ENCODE peak calls at places on chromosomes 2 and 18, in five cellular contexts. One of them, this sample, is unnamed.

GRCh38 chr2:212227755-212228154 is 310.8 kb downstream of the ERBB4 start:
- DNase-seq in HCT116: peak; percentile 52
- DNase-seq in AG10803: peak; percentile 64
- DNase-seq in BJ: peak; percentile 3
- DNase-seq in upper lobe of left lung: peak; percentile 56
- DNase-seq in this sample: peak; percentile 95

GRCh38 chr2:230816735-230817134 is 48.0 kb upstream of the ITM2C start:
- DNase-seq in AG10803: no peak
- DNase-seq in upper lobe of left lung: no peak
- DNase-seq in HCT116: no peak
- DNase-seq in BJ: no peak
- DNase-seq in this sample: no peak

GRCh38 chr18:57881818-57882413 is 78.8 kb upstream of the ATP8B1 start:
- DNase-seq in upper lobe of left lung: peak; percentile 65
- DNase-seq in AG10803: peak; percentile 83
- DNase-seq in HCT116: peak; percentile 62
- DNase-seq in BJ: peak; percentile 33
- DNase-seq in this sample: peak; percentile 85

GRCh38 chr2:218074031-218074430 is 5.0 kb downstream of the RUFY4 start:
- DNase-seq in upper lobe of left lung: peak; percentile 65
- DNase-seq in AG10803: no peak
- DNase-seq in HCT116: peak; percentile 7
- DNase-seq in BJ: no peak
- DNase-seq in this sample: peak; percentile 10

GRCh38 chr2:195984951-195985726 is 83.5 kb downstream of the DNAH7 start:
- DNase-seq in upper lobe of left lung: no peak
- DNase-seq in AG10803: no peak
- DNase-seq in HCT116: no peak
- DNase-seq in BJ: no peak
- DNase-seq in this sample: no peak

GRCh38 chr18:47882641-47883040 is 47.8 kb downstream of the SMAD2 start:
- DNase-seq in AG10803: peak; percentile 25
- DNase-seq in upper lobe of left lung: no peak
- DNase-seq in BJ: no peak
- DNase-seq in HCT116: no peak
- DNase-seq in this sample: peak; percentile 7

GRCh38 chr2:231497651-231498050 is 32.6 kb downstream of the NMUR1 start:
- DNase-seq in HCT116: no peak
- DNase-seq in BJ: no peak
- DNase-seq in upper lobe of left lung: no peak
- DNase-seq in AG10803: no peak
- DNase-seq in this sample: no peak

GRCh38 chr18:48161911-48162698 is 231.6 kb upstream of the SMAD2 start:
- DNase-seq in upper lobe of left lung: peak; percentile 40
- DNase-seq in AG10803: no peak
- DNase-seq in HCT116: no peak
- DNase-seq in BJ: no peak
- DNase-seq in this sample: no peak

GRCh38 chr18:13262839-13263691 is 44.5 kb downstream of the LDLRAD4 start:
- DNase-seq in upper lobe of left lung: no peak
- DNase-seq in BJ: no peak
- DNase-seq in HCT116: no peak
- DNase-seq in AG10803: no peak
- DNase-seq in this sample: no peak

GRCh38 chr2:70043252-70043875 is 43.9 kb upstream of the PCBP1 start:
- DNase-seq in AG10803: no peak
- DNase-seq in HCT116: no peak
- DNase-seq in upper lobe of left lung: peak; percentile 79
- DNase-seq in BJ: no peak
- DNase-seq in this sample: no peak

GRCh38 chr2:167127135-167127534 is 238.9 kb downstream of the XIRP2 start:
- DNase-seq in upper lobe of left lung: no peak
- DNase-seq in HCT116: no peak
- DNase-seq in AG10803: peak; percentile 43
- DNase-seq in BJ: no peak
- DNase-seq in this sample: peak; percentile 56

GRCh38 chr18:70376914-70377258 is 88.0 kb downstream of the SOCS6 start:
- DNase-seq in BJ: no peak
- DNase-seq in HCT116: no peak
- DNase-seq in AG10803: no peak
- DNase-seq in upper lobe of left lung: no peak
- DNase-seq in this sample: no peak

GRCh38 chr2:128388414-128389032 is 69.9 kb upstream of the HS6ST1 start:
- DNase-seq in HCT116: no peak
- DNase-seq in BJ: no peak
- DNase-seq in upper lobe of left lung: peak; percentile 9
- DNase-seq in AG10803: no peak
- DNase-seq in this sample: peak; percentile 64

GRCh38 chr2:229910832-229911412 is 10.9 kb downstream of the TRIP12 start:
- DNase-seq in BJ: no peak
- DNase-seq in upper lobe of left lung: no peak
- DNase-seq in AG10803: no peak
- DNase-seq in HCT116: no peak
- DNase-seq in this sample: peak; percentile 21

GRCh38 chr2:236169741-236170654 is 1.8 kb upstream of the GBX2 start:
- DNase-seq in BJ: no peak
- DNase-seq in HCT116: no peak
- DNase-seq in AG10803: no peak
- DNase-seq in upper lobe of left lung: no peak
- DNase-seq in this sample: no peak

GRCh38 chr2:168459256-168459655 is 3.2 kb downstream of the CERS6 start:
- DNase-seq in HCT116: no peak
- DNase-seq in AG10803: no peak
- DNase-seq in BJ: no peak
- DNase-seq in upper lobe of left lung: no peak
- DNase-seq in this sample: no peak

GRCh38 chr18:23805898-23806297 is 116.6 kb downstream of the LAMA3 start:
- DNase-seq in upper lobe of left lung: no peak
- DNase-seq in BJ: no peak
- DNase-seq in AG10803: peak; percentile 20
- DNase-seq in HCT116: no peak
- DNase-seq in this sample: peak; percentile 81

GRCh38 chr2:53227535-53227934 is 540.1 kb upstream of the CHAC2 start:
- DNase-seq in AG10803: no peak
- DNase-seq in HCT116: no peak
- DNase-seq in upper lobe of left lung: no peak
- DNase-seq in BJ: no peak
- DNase-seq in this sample: no peak

GRCh38 chr2:43942001-43942400 is 53.8 kb downstream of the LRPPRC start:
- DNase-seq in AG10803: no peak
- DNase-seq in HCT116: no peak
- DNase-seq in BJ: no peak
- DNase-seq in upper lobe of left lung: no peak
- DNase-seq in this sample: no peak

GRCh38 chr2:100741880-100742814 is 77.8 kb upstream of the NPAS2 start:
- DNase-seq in HCT116: no peak
- DNase-seq in BJ: peak; percentile 99
- DNase-seq in upper lobe of left lung: no peak
- DNase-seq in AG10803: peak; percentile 100
- DNase-seq in this sample: peak; percentile 82

GRCh38 chr2:33518929-33519328 is 42.5 kb downstream of the RASGRP3 start:
- DNase-seq in BJ: no peak
- DNase-seq in upper lobe of left lung: no peak
- DNase-seq in HCT116: no peak
- DNase-seq in AG10803: peak; percentile 64
- DNase-seq in this sample: peak; percentile 70

GRCh38 chr2:138207531-138207930 is 243.3 kb downstream of the HNMT start:
- DNase-seq in BJ: no peak
- DNase-seq in HCT116: no peak
- DNase-seq in upper lobe of left lung: no peak
- DNase-seq in AG10803: no peak
- DNase-seq in this sample: no peak

GRCh38 chr2:2837768-2838547 is 506.9 kb upstream of the MYT1L start:
- DNase-seq in upper lobe of left lung: peak; percentile 14
- DNase-seq in AG10803: no peak
- DNase-seq in BJ: no peak
- DNase-seq in HCT116: no peak
- DNase-seq in this sample: no peak

GRCh38 chr2:4507706-4508105 is 804.3 kb downstream of the DCDC2C start:
- DNase-seq in BJ: no peak
- DNase-seq in AG10803: no peak
- DNase-seq in HCT116: no peak
- DNase-seq in upper lobe of left lung: no peak
- DNase-seq in this sample: no peak

GRCh38 chr2:88590998-88591613 is 36.2 kb downstream of the EIF2AK3 start:
- DNase-seq in upper lobe of left lung: peak; percentile 34
- DNase-seq in HCT116: peak; percentile 41
- DNase-seq in BJ: no peak
- DNase-seq in AG10803: peak; percentile 70
- DNase-seq in this sample: peak; percentile 69

GRCh38 chr18:50190926-50191325 is 4.0 kb downstream of the MYO5B start:
- DNase-seq in upper lobe of left lung: no peak
- DNase-seq in HCT116: no peak
- DNase-seq in BJ: no peak
- DNase-seq in AG10803: no peak
- DNase-seq in this sample: peak; percentile 91

GRCh38 chr2:129236601-129237000 is 742.9 kb upstream of the RAB6C start:
- DNase-seq in HCT116: no peak
- DNase-seq in AG10803: no peak
- DNase-seq in BJ: no peak
- DNase-seq in upper lobe of left lung: no peak
- DNase-seq in this sample: no peak

GRCh38 chr2:112065966-112066365 is 10.9 kb downstream of the TMEM87B start:
- DNase-seq in HCT116: no peak
- DNase-seq in upper lobe of left lung: no peak
- DNase-seq in BJ: peak; percentile 61
- DNase-seq in AG10803: peak; percentile 92
- DNase-seq in this sample: peak; percentile 62

GRCh38 chr18:42409005-42409404 is 454.0 kb downstream of the PIK3C3 start:
- DNase-seq in upper lobe of left lung: no peak
- DNase-seq in AG10803: no peak
- DNase-seq in BJ: no peak
- DNase-seq in HCT116: no peak
- DNase-seq in this sample: no peak

GRCh38 chr2:240291940-240292574 is 143.4 kb upstream of the GPC1 start:
- DNase-seq in BJ: no peak
- DNase-seq in HCT116: no peak
- DNase-seq in AG10803: no peak
- DNase-seq in upper lobe of left lung: no peak
- DNase-seq in this sample: no peak

GRCh38 chr2:136359121-136359965 is 241.4 kb upstream of the CXCR4 start:
- DNase-seq in AG10803: no peak
- DNase-seq in BJ: no peak
- DNase-seq in HCT116: no peak
- DNase-seq in upper lobe of left lung: no peak
- DNase-seq in this sample: no peak

GRCh38 chr2:58484201-58484600 is 243.1 kb upstream of the FANCL start:
- DNase-seq in AG10803: peak; percentile 59
- DNase-seq in BJ: peak; percentile 71
- DNase-seq in upper lobe of left lung: no peak
- DNase-seq in HCT116: no peak
- DNase-seq in this sample: peak; percentile 54
- H3K4me3 ChIP-seq in AG10803: no peak overlapping the region
- H3K4me3 ChIP-seq in BJ: no peak overlapping the region
- H3K4me3 ChIP-seq in upper lobe of left lung: no peak overlapping the region
- H3K4me3 ChIP-seq in HCT116: no peak overlapping the region
- H3K4me3 ChIP-seq in this sample: no peak overlapping the region

DNA sequence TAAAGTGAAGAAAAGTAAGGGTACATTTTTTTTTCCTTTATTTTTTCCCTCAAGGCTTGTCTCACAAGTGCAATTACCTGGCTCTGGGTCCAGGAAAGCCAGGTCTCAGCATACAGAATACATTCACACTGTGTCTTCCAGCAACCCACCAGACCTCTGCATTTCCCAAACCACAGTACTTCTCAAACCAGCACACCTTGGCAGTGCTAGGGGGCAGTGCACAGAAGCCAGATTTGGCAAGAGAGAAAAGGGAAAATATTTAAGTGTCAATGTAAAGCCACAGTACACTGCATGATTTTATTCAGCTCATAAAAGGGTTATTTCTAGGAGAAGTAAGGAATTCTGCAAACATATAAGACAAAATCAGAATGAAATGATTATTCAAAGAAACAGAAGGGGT is 172.8 kb downstream of the NRXN1 start:
- DNase-seq in upper lobe of left lung: no peak
- DNase-seq in BJ: no peak
- DNase-seq in AG10803: no peak
- DNase-seq in HCT116: no peak
- DNase-seq in this sample: no peak
- TF ChIP-seq CTCF in upper lobe of left lung: no peak
- TF ChIP-seq CTCF in BJ: no peak
- TF ChIP-seq CTCF in AG10803: no peak
- TF ChIP-seq CTCF in HCT116: no peak
- TF ChIP-seq CTCF in this sample: no peak

GRCh38 chr2:62099050-62099449 is 96.9 kb upstream of the B3GNT2 start:
- DNase-seq in upper lobe of left lung: no peak
- DNase-seq in BJ: no peak
- DNase-seq in AG10803: no peak
- DNase-seq in HCT116: no peak
- DNase-seq in this sample: no peak
- H3K4me3 ChIP-seq in upper lobe of left lung: no peak overlapping the region
- H3K4me3 ChIP-seq in BJ: no peak overlapping the region
- H3K4me3 ChIP-seq in AG10803: no peak overlapping the region
- H3K4me3 ChIP-seq in HCT116: no peak overlapping the region
- H3K4me3 ChIP-seq in this sample: no peak overlapping the region

DNA sequence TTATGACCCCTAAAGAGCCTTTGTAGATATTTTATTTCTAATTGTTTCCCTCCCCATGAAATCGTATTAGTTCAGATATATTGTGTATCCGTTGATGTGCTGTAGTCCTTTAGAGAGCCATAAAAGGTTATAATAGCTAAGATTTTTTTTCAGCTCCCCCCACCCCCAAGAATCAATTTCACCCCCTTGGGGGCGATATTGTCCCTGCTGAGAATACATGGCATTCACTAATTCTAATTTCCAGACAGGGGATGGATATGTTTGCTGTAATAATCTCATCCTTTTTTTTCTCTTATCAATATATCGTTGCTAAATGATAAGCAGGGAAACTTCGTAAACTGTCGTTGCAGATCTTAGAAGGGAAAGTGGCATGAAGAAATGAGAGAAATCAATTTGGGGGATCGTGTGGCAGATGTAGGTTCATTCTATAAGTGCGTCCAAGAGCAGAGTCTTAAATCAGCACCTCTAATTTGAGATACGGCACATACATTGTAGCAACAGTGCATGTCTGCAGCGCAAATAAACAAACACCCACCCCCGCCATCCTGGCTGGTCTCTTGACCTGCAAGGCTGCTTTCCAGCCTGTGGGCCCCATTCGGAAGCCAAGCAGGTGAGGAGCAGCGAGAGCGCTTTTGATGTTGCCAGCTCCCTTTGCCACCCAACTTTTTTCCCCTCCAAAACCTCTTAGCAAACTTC is 530.9 kb downstream of the TMEM182 start:
- DNase-seq in BJ: no peak
- DNase-seq in AG10803: no peak
- DNase-seq in upper lobe of left lung: no peak
- DNase-seq in HCT116: no peak
- DNase-seq in this sample: no peak
- TF ChIP-seq CTCF in BJ: no peak
- TF ChIP-seq CTCF in AG10803: no peak
- TF ChIP-seq CTCF in upper lobe of left lung: no peak
- TF ChIP-seq CTCF in HCT116: no peak
- TF ChIP-seq CTCF in this sample: no peak

GRCh38 chr2:199979841-199980628 is 24.7 kb downstream of the MAIP1 start:
- DNase-seq in AG10803: peak; percentile 78
- DNase-seq in upper lobe of left lung: peak; percentile 73
- DNase-seq in HCT116: peak; percentile 57
- DNase-seq in BJ: no peak
- DNase-seq in this sample: peak; percentile 79
- H3K4me3 ChIP-seq in AG10803: no peak overlapping the region
- H3K4me3 ChIP-seq in upper lobe of left lung: no peak overlapping the region
- H3K4me3 ChIP-seq in HCT116: no peak overlapping the region
- H3K4me3 ChIP-seq in BJ: no peak overlapping the region
- H3K4me3 ChIP-seq in this sample: no peak overlapping the region

GRCh38 chr18:79852561-79853302 is 55.0 kb downstream of the KCNG2 start:
- DNase-seq in BJ: no peak
- DNase-seq in AG10803: no peak
- DNase-seq in HCT116: no peak
- DNase-seq in upper lobe of left lung: no peak
- DNase-seq in this sample: no peak
- TF ChIP-seq CTCF in BJ: no peak
- TF ChIP-seq CTCF in AG10803: no peak
- TF ChIP-seq CTCF in HCT116: no peak
- TF ChIP-seq CTCF in upper lobe of left lung: no peak
- TF ChIP-seq CTCF in this sample: no peak

This sample was measured in epithelial cell of esophagus.